ENCODE peak calls at places on chromosomes 4 and X, in four cellular contexts. P is prostate gland, L is spleen, O is stomach. M is an unnamed sample.

GRCh38 chr4:107213410-107213809 is 177.3 kb upstream of the DKK2 start:
- DNase-seq in O (no peak), P (no peak), L (no peak), M (no peak)

GRCh38 chrX:17154001-17154400 is 207.5 kb downstream of the REPS2 start:
- DNase-seq in P (no peak), L (no peak), O (no peak), M (no peak)

GRCh38 chr4:101953949-101954348 is 163.4 kb downstream of the BANK1 start:
- DNase-seq in P (no peak), O (no peak), L (no peak), M (no peak)

GRCh38 chrX:101287402-101287801 is 3.7 kb downstream of the TAF7L start:
- DNase-seq in O (no peak), P (no peak), L (no peak), M (no peak)

GRCh38 chr4:4386736-4387392 is at the start of gene NSG1:
- DNase-seq in P (peak), O (no peak), L (no peak), M (no peak)

GRCh38 chrX:111719426-111720210 is 38.6 kb downstream of the ALG13 start:
- DNase-seq in O (no peak), P (no peak), L (no peak), M (no peak)

GRCh38 chrX:45771560-45772340 is 571.1 kb upstream of the DIPK2B start:
- DNase-seq in P (no peak), L (peak), O (peak), M (no peak)

GRCh38 chr4:99690472-99690871 is 32.8 kb upstream of the C4orf54 start:
- DNase-seq in O (no peak), L (no peak), P (no peak), M (no peak)

GRCh38 chrX:48940404-48940955 is 16.9 kb downstream of the OTUD5 start:
- DNase-seq in L (no peak), O (no peak), P (no peak), M (no peak)

GRCh38 chr4:44415251-44415650 is 33.4 kb downstream of the KCTD8 start:
- DNase-seq in P (no peak), O (no peak), L (no peak), M (no peak)

GRCh38 chr4:2827071-2827873 is 16.4 kb upstream of the ADD1 start:
- DNase-seq in L (peak), P (no peak), O (no peak), M (no peak)

GRCh38 chrX:150569155-150569477 is 695 bp downstream of the MTM1 start:
- DNase-seq in L (no peak), O (peak), P (no peak), M (no peak)

GRCh38 chr4:16067515-16067914 is 16.3 kb downstream of the PROM1 start:
- DNase-seq in P (no peak), L (no peak), O (peak), M (no peak)

GRCh38 chr4:46124773-46125172 is 919 bp upstream of the GABRG1 start:
- DNase-seq in L (no peak), P (no peak), O (no peak), M (no peak)

GRCh38 chrX:64394874-64395567 is at the start of gene MTMR8:
- DNase-seq in P (peak), L (peak), O (peak), M (peak)

GRCh38 chrX:154967603-154968002 is 54.9 kb downstream of the F8 start:
- DNase-seq in L (no peak), O (no peak), P (no peak), M (no peak)

GRCh38 chrX:112865464-112866025 is 24.9 kb upstream of the AMOT start:
- DNase-seq in L (no peak), P (peak), O (no peak), M (no peak)

GRCh38 chrX:55489315-55490009 is at the start of gene USP51:
- DNase-seq in P (peak), L (peak), O (peak), M (peak)

GRCh38 chr4:14091966-14092365 is 464.4 kb upstream of the BOD1L1 start:
- DNase-seq in P (no peak), L (no peak), O (no peak), M (no peak)

GRCh38 chr4:80255374-80256095 is 10.9 kb upstream of the FGF5 start:
- DNase-seq in P (no peak), O (no peak), L (no peak), M (no peak)

GRCh38 chr4:145098675-145099037 is 545 bp downstream of the ABCE1 start:
- DNase-seq in L (no peak), P (peak), O (no peak), M (no peak)

GRCh38 chr4:76585897-76586360 is 150.9 kb downstream of the SHROOM3 start:
- DNase-seq in O (peak), P (peak), L (peak), M (no peak)

GRCh38 chr4:54090404-54090803 is 9.6 kb upstream of the GSX2 start:
- DNase-seq in P (no peak), L (no peak), O (no peak), M (peak)

GRCh38 chr4:42965326-42965725 is 72.8 kb downstream of the GRXCR1 start:
- DNase-seq in O (no peak), P (no peak), L (no peak), M (no peak)

GRCh38 chrX:31546130-31546529 is 474.3 kb upstream of the FTHL17 start:
- DNase-seq in L (no peak), O (no peak), P (no peak), M (no peak)

GRCh38 chr4:53527342-53527741 is 63.9 kb downstream of the LNX1 start:
- DNase-seq in O (no peak), P (no peak), L (no peak), M (no peak)

GRCh38 chrX:46637937-46638336 is 64.4 kb downstream of the CHST7 start:
- DNase-seq in L (no peak), O (no peak), P (no peak), M (no peak)

GRCh38 chrX:75603833-75604232 is 81.0 kb upstream of the ZDHHC15 start:
- DNase-seq in O (no peak), P (no peak), L (no peak), M (no peak)

GRCh38 chrX:11629593-11630211 is 36.0 kb downstream of the ARHGAP6 start:
- DNase-seq in L (no peak), O (no peak), P (no peak), M (no peak)

GRCh38 chrX:133414399-133415275 is 652 bp downstream of the GPC4 start:
- DNase-seq in L (no peak), P (no peak), O (no peak), M (no peak)

GRCh38 chr4:1613099-1613495 is 71.0 kb downstream of the FAM53A start:
- DNase-seq in O (no peak), L (no peak), P (no peak), M (no peak)

GRCh38 chr4:15755321-15755750 is 22.8 kb upstream of the CD38 start:
- DNase-seq in O (no peak), P (no peak), L (no peak), M (no peak)

GRCh38 chrX:53678667-53679066 is 7.9 kb downstream of the HUWE1 start:
- DNase-seq in L (no peak), O (no peak), P (no peak), M (no peak)

DNA sequence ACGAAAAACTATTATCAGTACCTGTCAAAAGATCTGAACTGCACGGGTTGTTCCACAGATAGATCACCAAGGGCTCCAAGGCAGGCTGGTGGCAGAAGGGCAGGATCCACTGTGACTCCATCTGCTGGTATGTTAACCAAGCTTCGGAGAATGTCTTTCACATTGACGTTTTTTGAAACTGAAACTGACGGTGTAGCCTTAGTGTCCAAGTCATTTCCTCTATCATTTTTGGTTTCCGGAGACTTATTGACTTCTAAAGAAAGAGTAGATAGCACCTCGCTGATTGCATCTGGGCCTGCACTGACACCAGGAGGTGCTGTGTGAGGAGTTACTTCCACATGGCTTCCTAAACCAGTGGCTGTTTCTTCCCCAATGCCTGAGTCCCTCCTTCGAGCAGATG is 186.9 kb downstream of the LRBA start:
- DNase-seq in L (peak), P (no peak), O (no peak), M (no peak)
- TF ChIP-seq CTCF in L (peak), P (no peak), O (no peak), M (no peak)

GRCh38 chr4:121053601-121054143 is 18.7 kb downstream of the NDNF start:
- DNase-seq in O (no peak), P (no peak), L (no peak), M (no peak)
- TF ChIP-seq POLR2AphosphoS5 in O (no peak), P (no peak), L (no peak), M (no peak)

GRCh38 chr4:8586671-8587468 is 5.7 kb upstream of the CPZ start:
- DNase-seq in P (no peak), O (no peak), L (peak), M (no peak)
- TF ChIP-seq CTCF in P (no peak), O (no peak), L (no peak), M (no peak)

GRCh38 chr4:95093460-95093859 is 335.7 kb downstream of the BMPR1B start:
- DNase-seq in L (no peak), O (no peak), P (no peak), M (no peak)
- TF ChIP-seq POLR2AphosphoS5 in L (no peak), O (no peak), P (no peak), M (no peak)

GRCh38 chrX:86349115-86349514 is 200.9 kb downstream of the DACH2 start:
- DNase-seq in L (no peak), P (no peak), O (no peak), M (no peak)

GRCh38 chrX:86348669-86349068 is 200.4 kb downstream of the DACH2 start:
- DNase-seq in L (no peak), P (no peak), O (no peak), M (no peak)
- TF ChIP-seq CTCF in L (no peak), P (no peak), O (no peak), M (no peak)

GRCh38 chr4:304987-305680 is at the start of gene ZNF732:
- DNase-seq in L (no peak), P (peak), O (no peak), M (no peak)
- TF ChIP-seq POLR2AphosphoS5 in L (no peak), P (no peak), O (no peak), M (peak)

GRCh38 chr4:170198742-170199141 is 109.0 kb upstream of the AADAT start:
- DNase-seq in L (no peak), O (no peak), P (no peak), M (no peak)
- TF ChIP-seq CTCF in L (no peak), O (no peak), P (no peak), M (no peak)

GRCh38 chr4:48670587-48670986 is 109.5 kb downstream of the FRYL start:
- DNase-seq in P (no peak), L (no peak), O (no peak), M (no peak)

GRCh38 chr4:48669086-48669485 is 111.0 kb downstream of the FRYL start:
- DNase-seq in P (no peak), L (no peak), O (no peak), M (no peak)

GRCh38 chr4:48665555-48666186 is 114.4 kb downstream of the FRYL start:
- DNase-seq in L (no peak), P (no peak), O (no peak), M (no peak)

GRCh38 chr4:48667148-48667547 is 112.9 kb downstream of the FRYL start:
- DNase-seq in P (no peak), L (no peak), O (no peak), M (no peak)

DNA sequence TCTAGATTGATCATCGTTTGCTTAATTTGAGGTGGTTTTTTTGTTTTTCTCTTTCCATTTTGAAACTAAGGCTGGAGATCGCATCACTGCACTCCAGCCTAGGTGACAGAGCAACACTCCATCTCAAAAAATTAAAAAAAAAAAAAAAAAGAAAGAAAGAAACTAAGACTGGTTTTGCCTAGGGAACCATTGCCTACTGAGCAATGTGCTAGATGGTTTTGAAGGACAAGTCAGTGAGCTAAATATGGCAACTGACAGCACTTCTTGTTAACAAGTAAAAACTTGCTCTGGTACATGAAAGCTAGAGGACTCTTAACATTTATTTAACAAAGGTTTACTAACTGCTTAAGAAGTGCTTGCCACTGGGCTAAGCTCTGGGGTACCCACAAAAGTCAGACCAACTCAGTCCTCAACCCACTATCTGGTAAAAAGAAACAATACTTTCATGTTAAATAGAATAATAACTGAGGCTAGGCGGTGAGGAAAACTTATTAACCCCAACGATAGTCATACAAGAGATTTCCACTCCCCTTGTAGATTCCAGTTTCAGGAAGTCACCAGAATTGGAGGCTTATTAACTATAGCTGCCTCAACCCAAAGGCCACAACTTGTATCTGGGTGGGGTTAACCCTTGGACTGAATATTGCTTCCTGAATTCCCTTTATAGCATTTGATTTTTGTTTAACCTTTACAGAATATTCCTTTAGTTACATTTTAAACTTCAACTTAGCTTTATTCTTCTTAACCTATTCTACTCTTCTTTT is 111.6 kb downstream of the FRYL start:
- DNase-seq in L (no peak), P (no peak), O (no peak), M (no peak)
- TF ChIP-seq POLR2AphosphoS5 in L (no peak), P (no peak), O (no peak), M (no peak)

GRCh38 chr4:72951147-72951546 is 118.4 kb downstream of the COX18 start:
- DNase-seq in L (no peak), P (no peak), O (no peak), M (no peak)
- TF ChIP-seq CTCF in L (no peak), P (no peak), O (no peak), M (no peak)

GRCh38 chrX:43809463-43809862 is 72.8 kb downstream of the MAOB start:
- DNase-seq in L (no peak), O (no peak), P (no peak), M (no peak)
- TF ChIP-seq POLR2AphosphoS5 in L (no peak), O (no peak), P (peak), M (no peak)